ENCODE peak calls at places on chromosomes 13 and 19, in seven cellular contexts. K is A549, G is K562, Q is H1, B is IMR-90, R is HepG2, J is GM12878. N is an unnamed sample.

GRCh38 chr19:14435320-14436050 is 2.4 kb downstream of the PKN1 start:
- DNase-seq in Q (no peak), R (no peak), K (no peak), B (no peak), G (no peak), J (no peak), N (no peak)

GRCh38 chr13:34935841-34936240 is 6.2 kb upstream of the NBEA start:
- DNase-seq in G (no peak), J (no peak), Q (no peak), B (no peak), R (no peak), K (no peak), N (no peak)

GRCh38 chr19:30711296-30711695 is 339.1 kb downstream of the ZNF536 start:
- DNase-seq in B (no peak), K (no peak), J (no peak), R (no peak), G (no peak), Q (no peak), N (no peak)

GRCh38 chr19:11091343-11092153 is 2.3 kb downstream of the LDLR start:
- DNase-seq in R (peak), G (no peak), B (peak), K (peak), Q (no peak), J (no peak), N (peak)

GRCh38 chr19:58033741-58034475 is at the start of gene ZSCAN1:
- DNase-seq in Q (peak), J (no peak), B (peak), R (no peak), G (no peak), K (no peak), N (no peak)

GRCh38 chr13:35379663-35380062 is 96.8 kb downstream of the MAB21L1 start:
- DNase-seq in G (no peak), Q (no peak), R (no peak), B (no peak), J (no peak), K (no peak), N (no peak)

GRCh38 chr13:110554946-110555345 is 6.6 kb downstream of the RAB20 start:
- DNase-seq in G (no peak), B (no peak), Q (no peak), J (no peak), K (no peak), R (no peak), N (no peak)

GRCh38 chr19:18537431-18537830 is 5.9 kb downstream of the FKBP8 start:
- DNase-seq in B (no peak), J (no peak), Q (no peak), R (no peak), G (no peak), K (no peak), N (no peak)

GRCh38 chr13:113275387-113275786 is 21.7 kb upstream of the LAMP1 start:
- DNase-seq in K (peak), Q (no peak), J (no peak), G (peak), B (peak), R (peak), N (peak)

GRCh38 chr13:50171585-50172282 is 156.5 kb downstream of the KCNRG start:
- DNase-seq in B (peak), J (no peak), G (no peak), R (no peak), K (no peak), Q (no peak), N (no peak)

GRCh38 chr19:16160445-16160942 is 12.8 kb downstream of the CIB3 start:
- DNase-seq in G (no peak), B (no peak), J (no peak), Q (no peak), K (no peak), R (no peak), N (no peak)
- TF ChIP-seq CEBPB in G (no peak), B (no peak), J (no peak), Q (no peak), K (no peak), R (no peak), N (no peak)

DNA sequence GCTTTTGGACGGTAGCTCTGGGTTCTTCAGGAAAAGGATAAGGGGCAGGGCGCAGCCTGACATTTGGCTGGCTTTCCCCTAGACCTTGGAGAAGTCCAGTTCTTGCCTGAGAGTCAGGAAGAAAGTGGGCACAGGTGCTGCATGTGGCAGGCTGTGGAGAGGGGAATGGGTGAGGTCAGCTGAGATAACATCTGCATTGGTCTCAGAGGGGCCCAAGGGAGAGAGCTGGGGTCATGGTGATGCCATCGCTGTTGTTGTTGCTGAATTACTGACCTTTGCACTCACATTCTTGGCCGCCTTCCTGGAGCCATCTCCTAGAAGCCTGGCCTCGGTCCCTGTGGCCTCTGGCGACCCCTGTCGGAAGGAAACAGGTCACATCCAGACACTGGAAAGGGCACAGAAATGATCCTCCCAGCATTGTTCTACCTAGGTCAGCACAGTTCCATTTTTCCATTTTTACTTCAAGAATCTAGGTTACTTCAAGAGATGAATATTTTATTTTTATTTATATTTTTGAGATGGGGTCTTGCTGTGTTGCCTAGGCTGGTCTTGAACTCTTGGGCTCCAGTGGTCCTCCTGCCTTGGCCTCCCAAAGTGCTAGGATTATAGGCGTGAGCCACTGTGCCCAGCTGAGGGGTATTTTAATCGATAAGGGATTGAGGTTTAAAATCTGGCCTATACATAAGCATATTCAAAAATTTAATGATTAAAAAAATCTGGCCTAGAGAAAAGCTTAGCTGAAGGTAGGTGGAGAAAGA is 6.5 kb upstream of the LIPE start:
- DNase-seq in B (peak), R (peak), Q (no peak), K (peak), G (peak), J (no peak), N (no peak)
- TF ChIP-seq CEBPB in B (no peak), R (peak), Q (no peak), K (no peak), G (no peak), J (no peak), N (no peak)

GRCh38 chr19:1244693-1245451 is 3.3 kb downstream of the ATP5F1D start:
- DNase-seq in Q (no peak), R (peak), G (no peak), K (no peak), J (no peak), B (no peak), N (no peak)
- TF ChIP-seq CEBPB in Q (no peak), R (peak), G (no peak), K (no peak), J (no peak), B (no peak), N (no peak)

DNA sequence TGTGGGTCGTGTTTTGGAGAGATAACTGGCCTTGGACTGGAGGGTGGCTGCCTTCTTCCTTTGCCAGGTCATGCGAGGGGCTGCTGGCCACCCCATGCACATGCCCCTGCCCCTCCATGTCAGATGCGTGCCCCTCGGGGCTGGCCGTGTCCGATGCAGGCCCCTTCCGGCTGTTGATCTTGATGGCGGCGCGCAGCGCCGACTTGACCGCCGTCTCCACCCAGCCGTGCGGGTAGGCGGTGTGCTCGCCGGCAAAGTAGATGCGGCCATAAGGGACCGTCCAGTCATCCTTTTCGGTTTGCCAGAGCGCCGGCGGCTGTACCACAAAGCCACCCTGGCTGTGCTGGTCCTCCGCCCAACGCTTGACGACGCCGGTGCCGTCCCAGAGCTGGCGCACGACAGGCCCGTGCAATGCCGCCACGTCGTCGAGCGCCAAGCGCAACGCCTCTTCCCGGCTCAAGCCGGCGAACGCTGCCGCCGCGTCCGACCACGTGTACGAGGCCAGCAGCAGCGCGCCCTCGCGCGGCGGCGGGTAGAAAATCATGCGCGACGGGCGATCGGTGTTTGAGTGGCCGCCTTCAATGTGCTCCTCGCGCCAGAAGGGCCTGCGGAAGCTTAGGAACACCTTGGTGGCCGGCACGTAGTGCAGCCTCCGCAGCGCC is 6.9 kb downstream of the IL4I1 start:
- DNase-seq in R (no peak), G (peak), K (peak), B (peak), Q (peak), J (no peak), N (peak)
- TF ChIP-seq CEBPB in R (no peak), G (no peak), K (no peak), B (no peak), Q (peak), J (no peak), N (no peak)

DNA sequence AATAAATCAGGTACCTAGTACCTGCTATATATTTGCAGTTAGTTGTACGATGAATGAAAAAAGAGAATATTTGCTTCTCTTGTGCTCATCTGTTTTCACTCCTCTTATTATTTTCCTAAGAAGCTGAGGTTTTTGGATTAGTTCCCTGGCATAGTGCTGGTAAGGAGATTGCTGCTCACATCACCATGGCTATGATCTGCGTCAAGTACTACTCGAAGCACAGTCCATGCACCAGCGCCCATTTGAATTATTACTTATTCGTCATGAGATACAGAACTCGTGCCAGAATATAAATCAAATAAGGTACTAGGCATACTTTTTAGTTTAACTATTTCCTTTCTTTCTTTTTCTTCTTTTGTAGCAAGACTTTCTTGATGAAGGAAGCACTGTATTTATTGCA is 7.1 kb downstream of the SERTM1 start:
- DNase-seq in K (no peak), Q (no peak), J (no peak), R (no peak), B (no peak), G (no peak), N (no peak)
- TF ChIP-seq CEBPB in K (no peak), Q (no peak), J (no peak), R (no peak), B (no peak), G (no peak), N (no peak)

DNA sequence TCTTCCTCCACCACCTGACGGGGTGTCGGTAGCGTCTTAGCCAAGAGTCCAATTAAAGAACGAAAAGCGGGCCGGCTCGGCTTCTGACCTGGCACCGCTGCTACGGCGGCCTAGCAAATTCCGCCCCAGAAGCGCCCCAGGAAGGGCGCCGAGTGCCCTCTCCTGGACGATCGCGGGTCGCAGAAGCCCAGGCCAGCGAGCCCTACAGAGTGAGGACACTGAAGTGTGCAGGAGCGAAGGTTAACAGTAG is 1.1 kb upstream of the KMT2B start:
- DNase-seq in R (no peak), B (no peak), Q (no peak), J (no peak), K (no peak), G (no peak), N (no peak)
- TF ChIP-seq CEBPB in R (no peak), B (no peak), Q (no peak), J (no peak), K (no peak), G (no peak), N (no peak)

DNA sequence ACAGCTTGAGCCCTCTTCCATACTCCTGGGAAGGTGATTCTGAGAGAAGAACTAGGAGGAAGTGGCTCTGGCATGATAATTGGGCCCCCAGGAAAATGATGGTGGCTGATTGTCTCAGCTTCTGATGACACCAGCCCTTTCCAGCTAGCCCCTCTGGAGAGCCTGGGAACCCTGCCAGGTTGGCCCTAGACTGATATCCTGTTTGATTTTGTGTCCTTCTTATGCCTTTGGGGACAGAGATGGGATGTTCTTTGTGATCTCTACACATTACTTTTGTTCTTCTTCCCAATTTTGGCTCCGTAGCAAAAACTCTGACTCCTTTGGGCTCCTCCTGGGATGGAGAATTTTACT is 39.7 kb downstream of the ERICH6B start:
- DNase-seq in K (no peak), B (no peak), J (no peak), G (no peak), R (no peak), Q (no peak), N (no peak)
- TF ChIP-seq CEBPB in K (no peak), B (no peak), J (no peak), G (no peak), R (no peak), Q (no peak), N (no peak)

N was measured in HCT116.